ENCODE peak calls at places on chromosomes 6 and 20, in nine cellular contexts. K is cardiac muscle cell; I is A549; E is keratinocyte; O is ascending aorta; H is A673; Q is CD8-positive, alpha-beta T cell; N is psoas muscle; X is left lung. R is an unnamed sample.

GRCh38 chr20:15162061-15162740 is 824.8 kb upstream of the FLRT3 start:
- DNase-seq in I (no peak), K (no peak), X (no peak), H (no peak), O (no peak), E (no peak), N (no peak), Q (no peak), R (no peak)

GRCh38 chr6:69665437-69665836 is 131.4 kb downstream of the LMBRD1 start:
- DNase-seq in E (no peak), X (no peak), N (no peak), K (no peak), Q (no peak), I (no peak), H (no peak), O (no peak), R (no peak)

GRCh38 chr20:373171-373890 is 7.2 kb upstream of the TRIB3 start:
- DNase-seq in X (peak; percentile 67), H (peak; percentile 74), E (peak; percentile 84), I (peak; percentile 90), Q (no peak), K (peak; percentile 94), O (no peak), N (peak; percentile 39), R (peak; percentile 67)

GRCh38 chr20:60101894-60102281 is 143.7 kb downstream of the CDH26 start:
- DNase-seq in I (no peak), Q (no peak), N (no peak), H (no peak), X (no peak), K (no peak), O (no peak), E (no peak), R (no peak)

GRCh38 chr20:10761232-10761631 is 87.4 kb upstream of the JAG1 start:
- DNase-seq in H (no peak), N (no peak), X (no peak), K (peak; percentile 85), O (no peak), E (peak; percentile 75), I (no peak), Q (no peak), R (no peak)

GRCh38 chr6:118725944-118726343 is 74.6 kb upstream of the CEP85L start:
- DNase-seq in X (no peak), E (no peak), Q (peak; percentile 52), H (no peak), N (no peak), O (no peak), I (no peak), K (no peak), R (no peak)

GRCh38 chr20:15139522-15139921 is 802.1 kb upstream of the FLRT3 start:
- DNase-seq in K (no peak), E (no peak), X (no peak), O (no peak), Q (no peak), H (no peak), I (no peak), N (no peak), R (no peak)

GRCh38 chr20:38729767-38730166 is 5.5 kb downstream of the SLC32A1 start:
- DNase-seq in K (no peak), Q (no peak), I (no peak), O (no peak), E (no peak), H (no peak), X (no peak), N (no peak), R (no peak)

GRCh38 chr6:52515219-52515960 is 61.5 kb downstream of the TRAM2 start:
- DNase-seq in K (no peak), N (no peak), E (no peak), Q (no peak), H (no peak), I (no peak), O (no peak), X (no peak), R (no peak)

GRCh38 chr6:31122803-31123706 is 2.8 kb upstream of the CDSN start:
- DNase-seq in H (no peak), X (peak; percentile 79), N (peak; percentile 70), E (no peak), Q (no peak), K (peak; percentile 93), I (peak; percentile 23), O (peak; percentile 78), R (peak; percentile 63)

GRCh38 chr6:10140824-10141223 is 274.1 kb downstream of the TFAP2A start:
- DNase-seq in O (no peak), E (no peak), N (no peak), X (no peak), K (peak; percentile 13), I (no peak), Q (no peak), H (no peak), R (no peak)

GRCh38 chr6:84282566-84282965 is 55.1 kb upstream of the CEP162 start:
- DNase-seq in H (peak; percentile 50), X (peak; percentile 46), O (peak; percentile 72), E (no peak), K (peak; percentile 45), Q (no peak), N (peak; percentile 18), I (no peak), R (peak; percentile 50)

GRCh38 chr6:25508051-25508450 is 144.0 kb upstream of the SCGN start:
- DNase-seq in Q (no peak), N (no peak), K (no peak), H (no peak), O (no peak), I (no peak), X (no peak), E (no peak), R (no peak)

GRCh38 chr6:123802697-123803455 is 789 bp upstream of the NKAIN2 start:
- DNase-seq in Q (peak; percentile 11), X (peak; percentile 77), E (peak; percentile 38), K (peak; percentile 83), O (peak; percentile 71), I (peak; percentile 44), N (peak; percentile 71), H (peak; percentile 91), R (peak; percentile 83)

GRCh38 chr6:108002365-108003221 is 44.6 kb upstream of the SEC63 start:
- DNase-seq in H (no peak), E (peak; percentile 75), Q (no peak), X (peak; percentile 36), N (no peak), K (no peak), I (peak; percentile 18), O (no peak), R (no peak)

GRCh38 chr6:108008363-108008762 is 50.4 kb upstream of the SEC63 start:
- DNase-seq in E (no peak), Q (no peak), K (no peak), N (no peak), I (no peak), O (no peak), H (no peak), X (no peak), R (no peak)

GRCh38 chr6:108004861-108005260 is 46.9 kb upstream of the SEC63 start:
- DNase-seq in Q (no peak), E (no peak), O (no peak), K (no peak), H (no peak), N (no peak), I (no peak), X (no peak), R (no peak)

GRCh38 chr6:108009894-108010293 is 51.9 kb upstream of the SEC63 start:
- DNase-seq in I (no peak), O (no peak), K (no peak), Q (no peak), E (peak; percentile 84), X (no peak), H (no peak), N (no peak), R (no peak)

GRCh38 chr6:108005961-108006360 is 48.0 kb upstream of the SEC63 start:
- DNase-seq in N (no peak), E (no peak), X (no peak), K (no peak), H (no peak), I (no peak), Q (no peak), O (no peak), R (no peak)
- H3K4me1 ChIP-seq in N (no peaks in the 10 kb centered on the region), E (peaks cover 19% of the 10 kb centered on the region), X (no peaks in the 10 kb centered on the region), K (no peaks in the 10 kb centered on the region), H (no peaks in the 10 kb centered on the region), I (peaks cover 19% of the 10 kb centered on the region), Q (no peaks in the 10 kb centered on the region), O (no peaks in the 10 kb centered on the region), R (no peaks in the 10 kb centered on the region)

DNA sequence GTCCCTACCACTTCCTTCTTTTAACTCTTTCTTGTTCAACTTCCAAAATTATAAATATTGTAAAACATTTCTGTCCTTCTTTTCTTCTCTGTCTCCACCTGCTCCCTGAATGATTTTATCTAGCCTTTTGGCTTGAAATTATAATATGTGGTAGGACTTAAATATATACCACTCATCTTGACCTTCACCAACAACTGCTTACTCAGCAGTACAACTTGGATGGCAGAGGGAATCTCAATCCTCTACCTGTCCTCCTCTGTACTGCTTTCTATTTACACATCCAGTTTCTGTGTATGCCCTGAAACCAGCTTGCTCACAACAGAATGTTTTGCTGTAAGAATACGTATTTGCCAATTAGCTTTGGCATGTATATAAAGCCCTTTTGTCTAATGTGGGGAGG is 1392.5 kb downstream of the EPHA7 start:
- DNase-seq in H (no peak), X (no peak), I (no peak), E (no peak), Q (no peak), O (no peak), N (no peak), K (no peak), R (no peak)
- TF ChIP-seq CTCF in H (no peak), X (no peak), I (no peak), E (no peak), Q (no peak), O (no peak), N (no peak), K (no peak), R (no peak)

GRCh38 chr20:2658414-2659354 is 5.3 kb downstream of the IDH3B start:
- DNase-seq in K (no peak), I (peak; percentile 52), O (no peak), N (no peak), X (no peak), Q (no peak), H (no peak), E (no peak), R (no peak)
- H3K4me1 ChIP-seq in K (peaks cover 4% of the 10 kb centered on the region), I (peaks cover 34% of the 10 kb centered on the region), O (peaks cover 7% of the 10 kb centered on the region), N (peaks cover 11% of the 10 kb centered on the region), X (peaks cover 7% of the 10 kb centered on the region), Q (peaks cover 19% of the 10 kb centered on the region), H (peaks cover 15% of the 10 kb centered on the region), E (peaks cover 24% of the 10 kb centered on the region), R (peaks cover 20% of the 10 kb centered on the region)

DNA sequence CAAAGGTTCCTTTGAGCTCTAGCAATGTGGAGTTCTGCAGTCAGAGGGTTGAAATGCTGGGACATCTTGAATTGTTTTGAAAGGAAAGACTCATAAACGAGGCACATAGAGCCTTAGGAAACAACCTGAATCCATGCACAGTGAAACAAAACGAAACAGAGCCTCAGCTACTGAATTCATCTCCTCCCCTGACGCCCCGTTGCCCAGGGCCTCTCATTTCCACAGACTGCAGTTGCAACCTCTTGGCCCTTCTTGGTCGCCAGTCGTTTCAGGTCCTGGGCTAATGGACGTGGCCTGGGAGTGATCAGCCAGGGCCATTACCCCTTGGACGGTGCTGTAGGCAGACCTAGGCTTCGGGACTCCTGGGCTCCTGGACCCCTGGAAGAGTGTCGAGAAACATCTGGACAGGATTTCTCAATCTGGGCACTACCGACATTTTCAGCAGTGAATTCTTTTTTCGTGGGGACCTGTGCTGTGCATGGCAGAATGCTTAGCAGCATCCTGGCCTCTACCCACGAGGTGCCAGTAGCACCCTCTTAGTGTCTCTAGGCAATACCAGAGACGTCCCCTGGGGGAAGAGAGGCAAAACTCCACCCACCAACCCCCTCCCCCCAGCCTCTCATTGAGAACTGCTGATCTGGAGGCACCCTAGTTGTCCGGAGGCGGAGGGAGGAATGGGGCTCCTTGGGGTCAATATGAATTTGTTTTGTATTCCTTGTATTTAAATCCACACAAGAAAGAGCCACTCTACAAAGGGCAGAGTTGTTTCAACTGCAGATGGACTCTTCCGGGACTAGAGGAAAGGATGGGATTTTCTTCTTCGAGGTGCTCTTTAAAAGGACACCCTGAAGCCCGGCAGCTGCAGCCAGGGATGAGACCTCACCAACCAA is 50.2 kb downstream of the TMEM242 start:
- DNase-seq in K (no peak), X (no peak), Q (no peak), E (no peak), H (peak; percentile 48), I (peak; percentile 28), O (peak; percentile 65), N (no peak), R (no peak)
- TF ChIP-seq CTCF in K (no peak), X (no peak), Q (peak; percentile 26), E (no peak), H (no peak), I (no peak), O (no peak), N (no peak), R (no peak)

R was measured in lower lobe of right lung.